ENCODE peak calls at places on chromosomes 12 and 14, in five cellular contexts. G is epithelial cell of esophagus; F is CD8-positive, alpha-beta T cell; C is upper lobe of left lung; U is HL-60. I is an unnamed sample.

GRCh38 chr14:104688755-104689619 is at the start of gene INF2:
- DNase-seq in U (no peak), G (peak; percentile 63), C (peak; percentile 59), F (peak; percentile 27), I (no peak)

GRCh38 chr12:96248532-96248931 is 54.4 kb downstream of the ELK3 start:
- DNase-seq in G (no peak), C (no peak), F (no peak), U (no peak), I (no peak)

GRCh38 chr12:115455268-115455681 is 771.3 kb upstream of the TBX3 start:
- DNase-seq in C (no peak), U (no peak), G (no peak), F (no peak), I (no peak)

GRCh38 chr12:106345739-106346138 is 11.8 kb upstream of the POLR3B start:
- DNase-seq in C (peak; percentile 55), U (peak; percentile 33), F (no peak), G (peak; percentile 72), I (no peak)

GRCh38 chr12:111368684-111369495 is at the start of gene PHETA1:
- DNase-seq in C (peak; percentile 94), U (peak; percentile 74), G (peak; percentile 88), F (peak; percentile 72), I (peak; percentile 97)

GRCh38 chr14:74616507-74616906 is 4.5 kb upstream of the LTBP2 start:
- DNase-seq in F (no peak), G (peak; percentile 96), U (peak; percentile 14), C (peak; percentile 73), I (no peak)

GRCh38 chr12:118357327-118358007 is 15.2 kb downstream of the TAOK3 start:
- DNase-seq in G (peak; percentile 62), U (peak; percentile 89), C (peak; percentile 56), F (peak; percentile 33), I (no peak)

GRCh38 chr14:100725587-100726387 is 905 bp upstream of the DLK1 start:
- DNase-seq in G (no peak), F (no peak), C (no peak), U (no peak), I (no peak)

GRCh38 chr12:40105265-40105514 is 691 bp downstream of the SLC2A13 start:
- DNase-seq in C (peak; percentile 61), F (no peak), U (no peak), G (no peak), I (peak; percentile 71)

GRCh38 chr14:88695873-88696272 is 96.9 kb downstream of the EML5 start:
- DNase-seq in C (no peak), F (no peak), U (no peak), G (peak; percentile 52), I (no peak)

GRCh38 chr14:101066826-101067508 is 163.4 kb upstream of the RTL1 start:
- DNase-seq in U (no peak), G (no peak), F (no peak), C (peak; percentile 20), I (peak; percentile 74)

GRCh38 chr14:33229269-33229924 is 290.7 kb downstream of the NPAS3 start:
- DNase-seq in F (no peak), G (no peak), C (no peak), U (no peak), I (no peak)

GRCh38 chr12:109951751-109952150 is 44.4 kb downstream of the GIT2 start:
- DNase-seq in U (no peak), C (no peak), G (peak; percentile 73), F (no peak), I (no peak)

GRCh38 chr12:2076196-2076570 is 23.4 kb downstream of the CACNA1C start:
- DNase-seq in C (no peak), U (no peak), G (no peak), F (no peak), I (no peak)

GRCh38 chr14:51095854-51096823 is 1.2 kb upstream of the TRIM9 start:
- DNase-seq in C (peak; percentile 21), U (no peak), G (peak; percentile 63), F (no peak), I (peak; percentile 81)

GRCh38 chr14:71408362-71409035 is 501.2 kb downstream of the PCNX1 start:
- DNase-seq in U (no peak), G (no peak), C (no peak), F (no peak), I (no peak)

GRCh38 chr12:91432079-91432478 is 249.5 kb upstream of the DCN start:
- DNase-seq in C (no peak), G (no peak), F (no peak), U (no peak), I (no peak)

GRCh38 chr14:68774771-68775613 is 17.9 kb downstream of the ZFP36L1 start:
- DNase-seq in C (peak; percentile 19), F (no peak), G (peak; percentile 74), U (no peak), I (peak; percentile 55)

GRCh38 chr12:75439048-75439447 is 41.5 kb upstream of the GLIPR1 start:
- DNase-seq in F (no peak), C (no peak), U (no peak), G (no peak), I (no peak)

GRCh38 chr12:111870216-111870615 is 28.2 kb downstream of the MAPKAPK5 start:
- DNase-seq in F (no peak), G (no peak), U (no peak), C (no peak), I (no peak)

GRCh38 chr12:93762059-93762719 is 85.0 kb downstream of the CRADD start:
- DNase-seq in G (no peak), C (no peak), F (no peak), U (no peak), I (no peak)

GRCh38 chr14:25909361-25909760 is 688.5 kb downstream of the NOVA1 start:
- DNase-seq in G (peak; percentile 81), F (no peak), C (no peak), U (peak; percentile 45), I (no peak)

GRCh38 chr14:47691829-47692228 is 16.4 kb upstream of the MDGA2 start:
- DNase-seq in F (no peak), C (no peak), U (no peak), G (no peak), I (no peak)

DNA sequence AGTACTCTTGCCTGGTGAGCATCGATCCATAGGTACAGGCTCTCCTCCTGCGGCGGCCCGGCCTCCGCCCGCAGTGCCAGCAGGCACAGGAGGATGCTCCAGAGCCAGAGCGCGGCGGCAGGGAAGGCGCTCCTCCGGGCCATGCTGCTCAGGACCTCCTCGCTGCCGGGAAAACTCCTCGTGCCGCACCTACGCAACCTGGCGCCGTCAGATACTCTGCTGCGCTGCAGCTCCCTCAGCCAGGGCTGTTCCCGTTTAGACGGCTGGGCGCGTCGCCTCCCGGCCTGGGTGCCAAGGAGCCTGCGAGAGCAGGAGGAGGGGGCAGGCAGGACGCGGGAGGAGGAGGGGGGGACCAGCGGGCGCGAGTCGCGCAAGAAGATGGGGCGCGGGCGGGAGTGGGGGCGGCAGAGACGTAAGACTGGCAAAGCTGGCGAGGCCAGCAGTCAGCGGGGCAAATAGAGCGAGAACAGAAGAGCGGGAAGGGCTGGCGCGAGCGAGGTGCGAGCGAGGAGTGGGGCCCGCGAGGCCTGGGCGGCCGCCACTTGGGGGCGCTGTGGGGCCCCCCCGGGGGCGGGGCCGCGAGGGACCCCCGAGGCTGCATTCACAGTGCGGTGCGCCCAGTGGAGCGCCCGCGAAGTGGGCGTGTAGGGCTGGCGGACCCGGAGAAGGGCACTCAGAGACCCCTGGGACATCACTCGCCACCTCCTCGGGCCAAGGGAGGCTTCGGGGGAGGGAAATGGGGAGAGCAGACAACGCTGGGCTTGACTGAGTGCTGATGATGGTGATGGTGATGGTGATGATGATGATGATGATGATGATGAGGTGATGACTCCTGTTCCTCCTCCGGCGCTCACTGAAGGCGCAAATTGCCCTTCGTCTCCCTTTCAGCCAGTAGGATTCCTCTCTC is at the start of gene WIF1:
- DNase-seq in U (peak; percentile 23), C (peak; percentile 49), F (no peak), G (peak; percentile 35), I (no peak)
- TF ChIP-seq CTCF in U (no peak), C (no peak), F (peak; percentile 27), G (no peak), I (peak; percentile 18)

DNA sequence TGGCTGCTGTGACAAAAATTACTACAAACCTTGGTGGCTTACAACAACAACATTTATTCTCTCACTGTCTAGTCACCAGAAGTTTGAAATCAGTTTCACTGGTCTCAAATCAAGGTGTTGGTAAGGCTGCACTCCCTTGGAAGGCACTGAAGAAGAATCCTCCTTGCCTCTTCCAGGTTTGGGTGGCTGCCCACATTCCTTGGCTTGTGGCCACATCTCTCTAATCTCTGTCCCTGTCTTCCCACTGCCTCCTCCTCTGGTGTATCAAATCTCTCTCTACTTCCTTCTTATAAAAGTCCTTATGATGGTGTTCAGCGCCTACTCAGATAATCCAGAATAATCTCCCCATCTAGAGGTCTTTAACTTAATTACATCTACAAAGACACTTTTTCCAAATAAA is 31.0 kb downstream of the PLCZ1 start:
- DNase-seq in C (no peak), G (no peak), F (no peak), U (no peak), I (no peak)
- TF ChIP-seq CTCF in C (no peak), G (no peak), F (no peak), U (no peak), I (no peak)

GRCh38 chr12:6367065-6367968 is 8.0 kb downstream of the SCNN1A start:
- DNase-seq in G (no peak), C (no peak), U (peak; percentile 84), F (peak; percentile 34), I (no peak)
- TF ChIP-seq CTCF in G (peak; percentile 23), C (peak; percentile 21), U (peak; percentile 46), F (no peak), I (no peak)

GRCh38 chr12:105259226-105259625 is 23.3 kb upstream of the APPL2 start:
- DNase-seq in G (no peak), C (no peak), U (no peak), F (no peak), I (no peak)

GRCh38 chr12:105264771-105265170 is 28.8 kb upstream of the APPL2 start:
- DNase-seq in G (no peak), U (no peak), C (no peak), F (no peak), I (no peak)

GRCh38 chr12:105261010-105261409 is 25.0 kb upstream of the APPL2 start:
- DNase-seq in F (no peak), U (no peak), C (no peak), G (no peak), I (no peak)

GRCh38 chr12:105267711-105268110 is 31.7 kb upstream of the APPL2 start:
- DNase-seq in U (no peak), C (no peak), G (no peak), F (no peak), I (no peak)

DNA sequence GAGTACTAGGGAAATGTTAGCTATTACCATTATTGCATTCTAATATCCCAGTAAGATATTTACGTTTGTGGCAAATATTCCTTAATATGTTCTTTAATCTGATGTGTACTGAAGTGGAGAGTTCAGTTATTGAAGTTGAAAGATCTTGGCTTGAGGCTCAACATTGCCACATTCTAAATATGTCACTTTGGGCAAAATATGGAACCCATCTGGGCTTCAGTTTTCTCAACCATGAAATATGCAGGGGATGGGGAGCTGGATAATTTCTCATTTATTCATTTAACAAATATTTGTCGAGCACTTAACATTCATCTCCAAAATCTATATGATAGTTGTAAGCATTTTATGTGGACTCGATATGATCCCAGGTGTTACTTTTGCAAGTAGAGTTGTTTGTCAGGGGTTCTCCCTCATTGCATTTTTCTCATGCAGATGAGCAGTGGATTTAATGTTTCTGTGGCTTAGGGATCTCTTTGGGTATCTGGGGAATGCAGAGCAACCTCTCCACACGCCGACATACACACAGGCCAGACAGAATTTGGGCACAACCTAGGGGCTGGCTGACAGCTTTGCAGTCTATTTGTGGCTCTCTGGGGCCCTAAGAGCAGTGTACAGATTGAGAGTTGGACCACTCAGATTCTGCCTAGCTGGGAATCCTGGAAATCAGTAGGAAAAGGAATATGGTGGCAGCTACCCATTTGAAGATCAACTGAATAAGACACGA is 26.6 kb upstream of the APPL2 start:
- DNase-seq in G (no peak), U (no peak), F (no peak), C (no peak), I (no peak)
- TF ChIP-seq CTCF in G (no peak), U (no peak), F (no peak), C (no peak), I (no peak)

I was measured in suprapubic skin.